ENCODE peak calls at places on chromosomes 7 and 10, in five cellular contexts. W, D, A, E and H are unnamed samples.
A peak's percentile ranks its signal among the peaks of the same experiment; 100 is the strongest.

GRCh38 chr7:95045236-95045923 is 138.0 kb downstream of the PPP1R9A start:
- DNase-seq in D (no peak), W (peak; percentile 36), E (no peak), A (peak; percentile 47), H (no peak)

GRCh38 chr7:68770649-68771048 is 827.6 kb upstream of the AUTS2 start:
- DNase-seq in E (no peak), A (no peak), D (no peak), W (no peak), H (peak; percentile 37)

GRCh38 chr10:94991243-94991888 is 52.9 kb downstream of the CYP2C9 start:
- DNase-seq in W (no peak), D (no peak), A (peak; percentile 1), E (no peak), H (no peak)

GRCh38 chr7:66173856-66174255 is 31.3 kb upstream of the TPST1 start:
- DNase-seq in A (no peak), D (no peak), W (peak; percentile 13), E (no peak), H (no peak)

GRCh38 chr10:31146496-31147219 is 115.0 kb upstream of the ZNF438 start:
- DNase-seq in D (no peak), W (peak; percentile 84), E (no peak), A (peak; percentile 84), H (no peak)

GRCh38 chr7:46352335-46352954 is 431.4 kb upstream of the IGFBP3 start:
- DNase-seq in E (peak; percentile 65), A (peak; percentile 70), D (peak; percentile 43), W (peak; percentile 79), H (peak; percentile 42)

GRCh38 chr7:148772297-148773089 is 73.8 kb downstream of the CUL1 start:
- DNase-seq in A (peak; percentile 95), E (no peak), W (peak; percentile 90), D (no peak), H (no peak)

GRCh38 chr7:150778014-150778737 is 22.0 kb downstream of the TMEM176B start:
- DNase-seq in D (no peak), E (no peak), W (no peak), A (no peak), H (no peak)

GRCh38 chr10:92688927-92689662 is 660 bp upstream of the HHEX start:
- DNase-seq in W (peak; percentile 53), A (no peak), D (peak; percentile 36), E (peak; percentile 57), H (peak; percentile 48)

GRCh38 chr7:98836811-98837631 is 32.8 kb downstream of the TMEM130 start:
- DNase-seq in E (peak; percentile 61), D (peak; percentile 59), W (peak; percentile 52), A (peak; percentile 20), H (peak; percentile 82)
- TF ChIP-seq CTCF in E (peak; percentile 56), D (peak; percentile 67), W (peak; percentile 83), A (peak; percentile 60), H (peak; percentile 68)

GRCh38 chr7:33423646-33424020 is 294.3 kb downstream of the BBS9 start:
- DNase-seq in E (peak; percentile 35), A (peak; percentile 37), W (no peak), D (peak; percentile 42), H (no peak)
- TF ChIP-seq CTCF in E (peak; percentile 83), A (peak; percentile 46), W (peak; percentile 36), D (peak; percentile 41), H (peak; percentile 69)

DNA sequence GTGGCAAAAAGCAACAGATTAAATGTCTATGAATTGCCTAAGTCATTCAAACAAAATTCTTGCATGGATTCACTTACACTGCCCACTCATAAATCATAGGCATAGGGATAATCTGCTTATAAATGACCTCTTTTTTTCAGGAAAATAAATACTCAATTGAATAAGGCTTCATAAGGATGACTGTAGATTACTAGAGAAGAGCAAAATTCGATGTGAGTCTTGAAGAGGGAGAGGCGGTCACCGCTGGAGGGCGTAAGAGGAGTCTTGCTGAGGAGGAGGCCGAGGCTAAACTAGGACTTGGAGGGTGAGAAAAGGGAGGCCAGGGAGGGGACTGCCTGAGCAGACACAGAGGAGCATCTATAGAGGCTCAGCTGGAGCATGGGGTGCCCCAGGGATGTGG is 135.4 kb upstream of the RSU1 start:
- DNase-seq in W (peak; percentile 77), D (no peak), E (no peak), A (peak; percentile 34), H (no peak)
- TF ChIP-seq CTCF in W (peak; percentile 72), D (no peak), E (no peak), A (peak; percentile 19), H (no peak)

DNA sequence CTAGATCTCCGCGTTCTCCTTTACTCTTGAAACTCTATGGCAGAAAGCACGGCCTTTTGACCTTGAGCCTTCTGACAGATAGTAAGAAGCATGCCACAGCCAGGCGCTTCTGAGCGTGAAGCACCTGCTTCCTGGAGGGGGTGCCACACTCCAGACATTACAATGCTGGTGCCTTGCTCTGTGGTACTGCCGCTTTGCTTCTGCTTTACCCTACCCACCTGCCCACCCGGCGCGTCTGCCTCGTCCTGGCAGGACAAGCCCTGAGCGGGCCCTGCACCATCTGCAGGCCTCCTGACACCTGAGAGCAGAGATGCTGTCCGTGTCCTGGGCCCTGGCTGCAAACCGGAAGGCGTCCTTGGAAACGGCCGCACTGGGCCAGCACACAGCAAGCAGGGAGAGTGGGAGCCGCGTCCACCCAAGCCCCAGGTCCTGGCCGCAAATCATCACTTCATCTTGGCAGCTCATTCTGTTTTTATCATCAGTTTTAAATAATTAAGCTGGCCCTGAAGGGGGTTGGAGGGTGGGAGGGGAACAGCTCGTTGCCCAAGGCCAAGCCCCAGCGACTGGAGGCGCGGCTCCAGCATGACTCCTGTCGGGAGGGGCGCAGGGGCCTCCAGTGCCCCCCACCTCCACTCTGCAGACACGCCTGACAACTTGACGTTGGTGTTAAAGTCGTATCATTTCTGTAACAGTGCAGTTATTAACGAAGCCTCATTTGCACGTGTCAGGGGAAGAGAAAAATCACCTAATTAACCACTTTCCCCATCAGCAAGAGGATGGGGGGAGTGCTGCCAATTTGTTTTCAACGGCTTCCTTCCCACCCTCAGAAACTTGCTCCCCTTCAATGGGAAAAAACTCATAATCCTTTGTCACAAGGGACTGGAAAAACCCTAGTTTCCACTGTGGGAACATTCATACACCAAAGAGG is 132.2 kb downstream of the MAD1L1 start:
- DNase-seq in W (no peak), E (no peak), D (peak; percentile 65), A (no peak), H (no peak)
- TF ChIP-seq CTCF in W (no peak), E (no peak), D (peak; percentile 38), A (no peak), H (no peak)

DNA sequence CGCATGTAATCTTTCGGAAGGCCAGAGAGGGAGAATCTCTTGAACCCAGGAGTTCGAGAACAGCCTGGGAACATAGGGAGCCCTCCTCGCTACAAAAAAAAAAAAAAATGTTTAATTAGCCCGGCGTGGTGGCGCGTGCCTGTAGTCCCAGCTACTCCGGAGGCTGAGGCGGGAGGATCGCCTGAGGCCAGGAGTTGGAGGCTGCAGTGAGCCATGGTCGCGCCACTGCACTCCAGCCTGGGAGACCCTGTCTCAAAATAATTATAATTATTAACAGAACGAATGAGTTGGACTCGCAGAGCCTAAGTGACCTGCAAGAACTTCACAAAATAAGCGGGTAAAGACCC is 792 bp downstream of the PCGF6 start:
- DNase-seq in D (no peak), A (no peak), W (no peak), E (no peak), H (peak; percentile 19)
- TF ChIP-seq CTCF in D (no peak), A (no peak), W (no peak), E (no peak), H (no peak)

GRCh38 chr7:44637788-44638594 is 31.6 kb downstream of the OGDH start:
- DNase-seq in D (peak; percentile 77), W (peak; percentile 70), E (no peak), A (peak; percentile 98), H (no peak)
- TF ChIP-seq CTCF in D (no peak), W (no peak), E (no peak), A (no peak), H (no peak)

DNA sequence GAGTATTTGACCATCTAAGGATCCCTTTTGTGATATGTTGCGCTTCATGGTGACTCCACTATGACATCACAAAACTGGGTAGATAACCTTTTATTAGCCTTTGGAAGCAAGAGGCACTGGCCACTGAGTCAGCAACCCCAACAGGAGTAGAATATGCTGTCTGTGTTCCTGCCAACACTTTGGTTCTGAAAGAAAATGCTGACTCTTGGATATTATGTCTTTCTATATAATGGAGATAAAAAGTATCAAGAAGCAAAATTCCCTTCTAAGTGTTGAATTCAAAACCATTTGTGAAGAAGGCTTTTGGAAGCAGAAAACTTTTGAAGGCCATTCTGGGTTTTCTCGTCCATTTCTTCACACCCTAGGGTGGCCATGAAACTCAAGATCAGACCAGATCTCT is 346.2 kb upstream of the LRGUK start:
- DNase-seq in E (no peak), D (no peak), W (no peak), A (no peak), H (no peak)
- TF ChIP-seq CTCF in E (no peak), D (no peak), W (no peak), A (no peak), H (no peak)

GRCh38 chr7:21429021-21429420 is 1.1 kb downstream of the SP4 start:
- DNase-seq in A (no peak), W (no peak), D (no peak), E (no peak), H (no peak)

GRCh38 chr7:21426286-21426957 is 1.5 kb upstream of the SP4 start:
- DNase-seq in E (no peak), D (no peak), A (peak; percentile 20), W (peak; percentile 4), H (no peak)

GRCh38 chr7:21426958-21427860 is 674 bp upstream of the SP4 start:
- DNase-seq in W (peak; percentile 99), D (peak; percentile 97), E (peak; percentile 99), A (peak; percentile 96), H (peak; percentile 100)

GRCh38 chr7:21428642-21428941 is 709 bp downstream of the SP4 start:
- DNase-seq in A (no peak), W (no peak), E (no peak), D (no peak), H (no peak)

DNA sequence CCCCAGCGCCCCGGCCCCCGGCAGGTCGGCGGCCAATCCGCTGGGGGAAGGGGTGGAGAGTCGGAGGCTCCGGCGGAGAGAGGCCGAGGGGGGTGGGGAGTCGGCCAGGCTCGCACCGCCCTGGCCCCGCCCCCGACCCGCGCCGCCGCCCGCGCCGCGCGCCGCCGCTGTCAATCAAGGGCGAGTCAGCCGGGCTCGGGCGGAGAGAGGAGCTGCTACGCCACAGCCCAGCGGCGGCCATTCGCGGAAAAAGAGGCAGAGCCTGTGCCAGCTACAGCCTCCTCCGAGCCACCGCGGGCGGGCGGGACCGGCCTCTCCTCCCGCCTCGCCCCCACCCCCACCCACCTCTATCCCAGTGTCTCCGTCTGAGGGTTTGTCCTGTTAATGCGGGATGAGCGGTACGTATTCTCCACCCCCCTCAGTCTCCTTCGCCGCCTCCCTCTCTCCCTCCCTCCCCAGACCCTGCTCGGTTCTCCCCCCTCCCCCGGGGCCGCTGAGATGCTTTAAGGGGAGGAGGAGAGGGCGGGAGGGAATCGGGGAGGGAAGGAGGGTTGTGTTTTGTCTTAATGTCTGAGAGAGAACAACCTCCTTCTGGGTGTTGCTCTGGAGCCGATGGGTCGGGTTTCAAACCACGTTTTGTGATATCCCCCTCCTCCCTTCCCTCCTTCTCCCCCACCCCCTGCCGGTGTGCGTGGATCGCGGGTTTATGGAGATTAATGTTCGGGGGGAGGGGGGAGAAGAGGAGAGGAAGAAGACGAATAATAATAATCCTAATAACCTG is at the start of gene SP4:
- DNase-seq in W (peak; percentile 97), A (peak; percentile 91), E (peak; percentile 98), D (peak; percentile 96), H (peak; percentile 98)
- TF ChIP-seq CTCF in W (peak; percentile 8), A (no peak), E (no peak), D (peak; percentile 10), H (no peak)